ENCODE peak calls at places on chromosomes 13 and 19, in seven cellular contexts. P, V, K, Y, O, N and E are unnamed samples.

GRCh38 chr13:91647361-91647970 is 249.0 kb downstream of the GPC5 start:
- DNase-seq in P (no peak), O (no peak), N (peak; percentile 12), V (peak; percentile 9), Y (peak; percentile 18), K (no peak), E (peak; percentile 21)

GRCh38 chr13:110662105-110662504 is 43.8 kb downstream of the CARS2 start:
- DNase-seq in V (no peak), O (no peak), P (no peak), Y (no peak), K (no peak), N (no peak), E (no peak)

GRCh38 chr13:52374389-52374788 is 31.6 kb downstream of the THSD1 start:
- DNase-seq in K (no peak), O (no peak), V (no peak), N (no peak), Y (no peak), P (no peak), E (no peak)

GRCh38 chr19:53466726-53467125 is 807 bp upstream of the ZNF813 start:
- DNase-seq in O (no peak), N (no peak), P (no peak), K (no peak), Y (no peak), V (no peak), E (no peak)

GRCh38 chr19:45440873-45441654 is 17.3 kb upstream of the ERCC1 start:
- DNase-seq in K (no peak), N (peak; percentile 57), V (no peak), O (no peak), Y (no peak), P (no peak), E (no peak)

GRCh38 chr13:75760182-75760981 is 124.3 kb downstream of the LMO7 start:
- DNase-seq in Y (peak; percentile 37), N (peak; percentile 33), V (peak; percentile 79), O (peak; percentile 65), K (no peak), P (no peak), E (no peak)

GRCh38 chr19:18119243-18120105 is 21.9 kb downstream of the MAST3 start:
- DNase-seq in Y (no peak), O (no peak), V (peak; percentile 42), P (no peak), K (no peak), N (no peak), E (no peak)

GRCh38 chr13:44759723-44760360 is 183.7 kb upstream of the TSC22D1 start:
- DNase-seq in P (no peak), V (no peak), K (no peak), O (peak; percentile 80), N (peak; percentile 54), Y (no peak), E (no peak)

GRCh38 chr19:55096061-55096701 is 20.5 kb downstream of the EPS8L1 start:
- DNase-seq in N (no peak), V (no peak), P (no peak), O (no peak), Y (no peak), K (no peak), E (no peak)

GRCh38 chr13:30847697-30848307 is 58.3 kb upstream of the MEDAG start:
- DNase-seq in O (no peak), K (peak; percentile 42), N (peak; percentile 99), V (no peak), Y (no peak), P (peak; percentile 40), E (peak; percentile 61)

GRCh38 chr19:1133471-1133929 is 29.7 kb downstream of the GPX4 start:
- DNase-seq in P (peak; percentile 79), V (peak; percentile 79), K (no peak), Y (no peak), N (no peak), O (no peak), E (no peak)

GRCh38 chr13:99828114-99828513 is 143.5 kb downstream of the ZIC5 start:
- DNase-seq in P (peak; percentile 66), Y (no peak), V (no peak), K (no peak), N (no peak), O (no peak), E (no peak)

GRCh38 chr19:6590458-6591319 is at the start of gene CD70:
- DNase-seq in K (no peak), O (no peak), V (peak; percentile 29), Y (no peak), P (peak; percentile 88), N (no peak), E (no peak)

GRCh38 chr13:34926513-34926912 is 15.6 kb upstream of the NBEA start:
- DNase-seq in P (no peak), V (no peak), Y (no peak), K (no peak), O (no peak), N (peak; percentile 47), E (no peak)

GRCh38 chr13:98239156-98240076 is 62.3 kb upstream of the RNF113B start:
- DNase-seq in N (no peak), V (no peak), O (no peak), Y (no peak), K (no peak), P (no peak), E (no peak)

GRCh38 chr19:6728346-6728745 is 7.9 kb upstream of the C3 start:
- DNase-seq in V (no peak), N (no peak), K (no peak), P (no peak), Y (peak; percentile 56), O (no peak), E (no peak)

GRCh38 chr19:15421726-15422260 is 3.0 kb upstream of the AKAP8L start:
- DNase-seq in P (no peak), V (no peak), N (no peak), O (peak; percentile 45), Y (peak; percentile 81), K (no peak), E (no peak)

GRCh38 chr13:50453238-50453637 is 390.3 kb downstream of the DLEU7 start:
- DNase-seq in V (no peak), N (peak; percentile 5), K (no peak), P (no peak), O (no peak), Y (no peak), E (no peak)

GRCh38 chr13:38008636-38009035 is 139.1 kb upstream of the TRPC4 start:
- DNase-seq in O (peak; percentile 16), Y (no peak), P (no peak), K (no peak), V (peak; percentile 17), N (no peak), E (peak; percentile 7)

GRCh38 chr13:93687261-93687660 is 460.7 kb downstream of the GPC6 start:
- DNase-seq in O (no peak), V (no peak), K (no peak), N (peak; percentile 75), P (no peak), Y (no peak), E (no peak)

GRCh38 chr19:11196406-11197287 is 698 bp downstream of the KANK2 start:
- DNase-seq in V (peak; percentile 36), O (no peak), Y (peak; percentile 66), K (peak; percentile 67), N (peak; percentile 28), P (no peak), E (peak; percentile 46)

GRCh38 chr19:1566392-1567115 is 1.6 kb downstream of the MEX3D start:
- DNase-seq in O (peak; percentile 80), V (peak; percentile 59), K (peak; percentile 68), P (no peak), N (peak; percentile 77), Y (peak; percentile 69), E (peak; percentile 79)

GRCh38 chr19:14113762-14114414 is 3.7 kb downstream of the PRKACA start:
- DNase-seq in V (peak; percentile 61), O (no peak), P (no peak), K (no peak), Y (peak; percentile 59), N (no peak), E (peak; percentile 64)

GRCh38 chr19:29942404-29943261 is 594 bp downstream of the URI1 start:
- DNase-seq in V (peak; percentile 77), O (peak; percentile 53), P (no peak), Y (peak; percentile 67), N (no peak), K (peak; percentile 48), E (peak; percentile 50)

GRCh38 chr19:6737873-6738725 is 719 bp upstream of the GPR108 start:
- DNase-seq in V (peak; percentile 97), O (peak; percentile 100), Y (peak; percentile 97), K (peak; percentile 94), P (no peak), N (peak; percentile 80), E (peak; percentile 99)

DNA sequence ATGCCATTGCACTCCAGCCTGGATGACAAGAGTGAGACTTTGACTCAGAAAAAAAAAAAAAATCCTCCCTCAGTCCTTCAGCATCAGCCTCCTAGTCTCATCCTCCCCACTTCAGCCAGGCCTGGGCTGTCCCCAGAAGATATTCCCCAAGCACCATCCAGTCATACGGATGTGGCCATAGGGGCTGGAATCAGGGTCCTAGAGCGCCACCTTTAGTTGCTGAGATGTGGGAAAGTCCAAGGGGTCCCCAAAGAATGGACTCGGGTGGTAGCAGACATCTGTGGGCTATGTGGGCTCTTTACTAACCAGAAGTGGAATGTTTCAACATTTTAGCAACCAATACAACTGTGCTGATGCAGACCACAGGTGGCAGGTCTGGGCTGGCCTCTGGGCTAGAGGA is 3.1 kb upstream of the TYROBP start:
- DNase-seq in P (no peak), Y (no peak), K (no peak), O (no peak), N (no peak), V (no peak), E (no peak)
- TF ChIP-seq CTCF in P (peak; percentile 12), Y (no peak), K (no peak), O (no peak), N (no peak), V (no peak), E (no peak)

GRCh38 chr19:33894787-33895186 is 98.1 kb downstream of the KCTD15 start:
- DNase-seq in Y (no peak), K (no peak), V (no peak), N (no peak), P (no peak), O (no peak), E (no peak)
- TF ChIP-seq POLR2A in Y (no peak), K (no peak), V (no peak), N (no peak), P (no peak), O (no peak), E (no peak)

GRCh38 chr13:42751693-42752092 is 29.7 kb upstream of the FAM216B start:
- DNase-seq in O (no peak), K (no peak), Y (no peak), V (no peak), P (peak; percentile 4), N (no peak), E (no peak)
- H3K4me1 ChIP-seq in O (no peaks in the 10 kb centered on the region), K (no peaks in the 10 kb centered on the region), Y (no peaks in the 10 kb centered on the region), V (no peaks in the 10 kb centered on the region), P (no peaks in the 10 kb centered on the region), N (peaks cover 8% of the 10 kb centered on the region), E (no peaks in the 10 kb centered on the region)

GRCh38 chr19:42115219-42115618 is 17.0 kb downstream of the POU2F2 start:
- DNase-seq in V (no peak), P (no peak), N (peak; percentile 68), K (no peak), O (no peak), Y (no peak), E (no peak)

GRCh38 chr19:42114412-42114811 is 17.8 kb downstream of the POU2F2 start:
- DNase-seq in Y (no peak), O (no peak), N (no peak), K (no peak), V (peak; percentile 76), P (peak; percentile 50), E (no peak)

GRCh38 chr19:42111811-42112210 is 20.4 kb downstream of the POU2F2 start:
- DNase-seq in O (no peak), V (no peak), P (no peak), N (peak; percentile 52), Y (no peak), K (no peak), E (no peak)

GRCh38 chr19:42115705-42116104 is 16.5 kb downstream of the POU2F2 start:
- DNase-seq in K (no peak), Y (no peak), V (no peak), O (no peak), N (no peak), P (no peak), E (no peak)

GRCh38 chr19:42113641-42114348 is 18.5 kb downstream of the POU2F2 start:
- DNase-seq in K (no peak), P (peak; percentile 40), N (peak; percentile 99), V (no peak), O (no peak), Y (peak; percentile 32), E (no peak)
- TF ChIP-seq CTCF in K (no peak), P (peak; percentile 8), N (peak; percentile 47), V (no peak), O (no peak), Y (no peak), E (no peak)